ENCODE peak calls at places on chromosomes 6 and 20, in eight cellular contexts. One of them, this sample, is unnamed.

GRCh38 chr6:25660512-25660911 is 8.5 kb downstream of the SCGN start:
- DNase-seq in Caco-2: no peak
- DNase-seq in adipocyte: peak; percentile 29
- DNase-seq in IMR-90: peak; percentile 54
- DNase-seq in GM23248: peak; percentile 89
- DNase-seq in psoas muscle: no peak
- DNase-seq in MM.1S: no peak
- DNase-seq in keratinocyte: peak; percentile 70
- DNase-seq in this sample: no peak

GRCh38 chr6:37819802-37820712 is 530 bp downstream of the ZFAND3 start:
- DNase-seq in Caco-2: peak; percentile 44
- DNase-seq in adipocyte: peak; percentile 90
- DNase-seq in IMR-90: peak; percentile 65
- DNase-seq in GM23248: peak; percentile 86
- DNase-seq in psoas muscle: peak; percentile 68
- DNase-seq in MM.1S: peak; percentile 16
- DNase-seq in keratinocyte: no peak
- DNase-seq in this sample: peak; percentile 49

GRCh38 chr6:132714160-132714559 is 305 bp upstream of the VNN1 start:
- DNase-seq in Caco-2: no peak
- DNase-seq in adipocyte: no peak
- DNase-seq in IMR-90: no peak
- DNase-seq in GM23248: no peak
- DNase-seq in psoas muscle: no peak
- DNase-seq in MM.1S: no peak
- DNase-seq in keratinocyte: no peak
- DNase-seq in this sample: no peak

GRCh38 chr6:47733879-47734558 is 35.6 kb downstream of the ADGRF4 start:
- DNase-seq in Caco-2: no peak
- DNase-seq in adipocyte: peak; percentile 34
- DNase-seq in IMR-90: peak; percentile 4
- DNase-seq in GM23248: peak; percentile 4
- DNase-seq in psoas muscle: no peak
- DNase-seq in MM.1S: peak; percentile 27
- DNase-seq in keratinocyte: no peak
- DNase-seq in this sample: no peak

GRCh38 chr6:5205877-5206840 is 54.6 kb downstream of the LYRM4 start:
- DNase-seq in Caco-2: peak; percentile 69
- DNase-seq in adipocyte: no peak
- DNase-seq in IMR-90: peak; percentile 64
- DNase-seq in GM23248: peak; percentile 72
- DNase-seq in psoas muscle: peak; percentile 30
- DNase-seq in MM.1S: no peak
- DNase-seq in keratinocyte: no peak
- DNase-seq in this sample: peak; percentile 44

GRCh38 chr6:121260651-121261102 is 73.6 kb downstream of the TBC1D32 start:
- DNase-seq in Caco-2: no peak
- DNase-seq in adipocyte: peak; percentile 10
- DNase-seq in IMR-90: peak; percentile 35
- DNase-seq in GM23248: peak; percentile 24
- DNase-seq in psoas muscle: peak; percentile 21
- DNase-seq in MM.1S: no peak
- DNase-seq in keratinocyte: no peak
- DNase-seq in this sample: no peak

GRCh38 chr6:45073771-45074170 is 254.4 kb upstream of the RUNX2 start:
- DNase-seq in Caco-2: no peak
- DNase-seq in adipocyte: no peak
- DNase-seq in IMR-90: peak; percentile 7
- DNase-seq in GM23248: peak; percentile 35
- DNase-seq in psoas muscle: no peak
- DNase-seq in MM.1S: no peak
- DNase-seq in keratinocyte: no peak
- DNase-seq in this sample: no peak

GRCh38 chr6:5713519-5713918 is 293.2 kb downstream of the NRN1 start:
- DNase-seq in Caco-2: peak; percentile 75
- DNase-seq in adipocyte: no peak
- DNase-seq in IMR-90: no peak
- DNase-seq in GM23248: no peak
- DNase-seq in psoas muscle: no peak
- DNase-seq in MM.1S: no peak
- DNase-seq in keratinocyte: no peak
- DNase-seq in this sample: no peak

GRCh38 chr6:111985202-111985731 is 68.6 kb upstream of the CCN6 start:
- DNase-seq in Caco-2: peak; percentile 80
- DNase-seq in adipocyte: peak; percentile 63
- DNase-seq in IMR-90: peak; percentile 96
- DNase-seq in GM23248: peak; percentile 98
- DNase-seq in psoas muscle: no peak
- DNase-seq in MM.1S: no peak
- DNase-seq in keratinocyte: peak; percentile 77
- DNase-seq in this sample: no peak

GRCh38 chr20:23637282-23638221 is at the start of gene CST3:
- DNase-seq in Caco-2: peak; percentile 95
- DNase-seq in adipocyte: peak; percentile 95
- DNase-seq in IMR-90: peak; percentile 81
- DNase-seq in GM23248: peak; percentile 93
- DNase-seq in psoas muscle: peak; percentile 93
- DNase-seq in MM.1S: peak; percentile 70
- DNase-seq in keratinocyte: no peak
- DNase-seq in this sample: peak; percentile 95

GRCh38 chr6:129684323-129684884 is 25.6 kb downstream of the ARHGAP18 start:
- DNase-seq in Caco-2: no peak
- DNase-seq in adipocyte: no peak
- DNase-seq in IMR-90: no peak
- DNase-seq in GM23248: no peak
- DNase-seq in psoas muscle: no peak
- DNase-seq in MM.1S: no peak
- DNase-seq in keratinocyte: no peak
- DNase-seq in this sample: no peak
- H3K4me3 ChIP-seq in Caco-2: no peak overlapping the region
- H3K4me3 ChIP-seq in adipocyte: peak overlapping the region; percentile 63
- H3K4me3 ChIP-seq in IMR-90: no peak overlapping the region
- H3K4me3 ChIP-seq in GM23248: no peak overlapping the region
- H3K4me3 ChIP-seq in psoas muscle: peak overlapping the region; percentile 15
- H3K4me3 ChIP-seq in MM.1S: peak overlapping the region; percentile 15
- H3K4me3 ChIP-seq in keratinocyte: no peak overlapping the region
- H3K4me3 ChIP-seq in this sample: no peak overlapping the region

DNA sequence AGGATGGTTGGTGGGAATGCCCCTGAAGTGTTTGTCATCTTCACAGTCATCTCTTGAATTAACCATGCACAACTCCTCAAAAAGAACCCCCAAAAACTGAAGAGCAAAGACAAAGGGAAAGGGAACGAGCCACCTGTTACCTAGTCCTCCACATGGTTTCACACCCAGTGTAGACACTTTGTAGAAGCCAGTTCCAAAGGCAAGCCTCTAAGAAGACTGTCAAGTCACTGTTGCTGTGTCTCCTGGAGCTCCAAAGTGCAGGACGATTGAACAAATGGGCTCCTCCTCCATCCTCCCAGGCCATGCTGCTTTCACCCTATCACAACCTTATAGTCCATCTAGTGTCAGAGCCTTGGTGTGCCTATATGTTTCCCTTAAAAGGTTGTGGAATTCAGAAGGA is 277.6 kb upstream of the PRDM1 start:
- DNase-seq in Caco-2: no peak
- DNase-seq in adipocyte: no peak
- DNase-seq in IMR-90: no peak
- DNase-seq in GM23248: no peak
- DNase-seq in psoas muscle: no peak
- DNase-seq in MM.1S: no peak
- DNase-seq in keratinocyte: no peak
- DNase-seq in this sample: no peak
- H3K4me1 ChIP-seq in Caco-2: peaks cover 14% of the 10 kb centered on the region
- H3K4me1 ChIP-seq in adipocyte: peaks cover 36% of the 10 kb centered on the region
- H3K4me1 ChIP-seq in IMR-90: peaks cover 29% of the 10 kb centered on the region
- H3K4me1 ChIP-seq in GM23248: peaks cover 51% of the 10 kb centered on the region
- H3K4me1 ChIP-seq in psoas muscle: peaks cover 12% of the 10 kb centered on the region
- H3K4me1 ChIP-seq in MM.1S: peaks cover 21% of the 10 kb centered on the region
- H3K4me1 ChIP-seq in keratinocyte: peaks cover 43% of the 10 kb centered on the region
- H3K4me1 ChIP-seq in this sample: no peaks in the 10 kb centered on the region

GRCh38 chr20:51562334-51563140 is 20.0 kb upstream of the NFATC2 start:
- DNase-seq in Caco-2: peak; percentile 78
- DNase-seq in adipocyte: peak; percentile 91
- DNase-seq in IMR-90: peak; percentile 95
- DNase-seq in GM23248: peak; percentile 94
- DNase-seq in psoas muscle: peak; percentile 75
- DNase-seq in MM.1S: no peak
- DNase-seq in keratinocyte: no peak
- DNase-seq in this sample: peak; percentile 50
- H3K4me3 ChIP-seq in Caco-2: peak overlapping the region; percentile 36
- H3K4me3 ChIP-seq in adipocyte: peak overlapping the region; percentile 80
- H3K4me3 ChIP-seq in IMR-90: peak overlapping the region; percentile 54
- H3K4me3 ChIP-seq in GM23248: peak overlapping the region; percentile 81
- H3K4me3 ChIP-seq in psoas muscle: peak overlapping the region; percentile 67
- H3K4me3 ChIP-seq in MM.1S: no peak overlapping the region
- H3K4me3 ChIP-seq in keratinocyte: peak overlapping the region; percentile 54
- H3K4me3 ChIP-seq in this sample: peak overlapping the region; percentile 34

GRCh38 chr6:133890941-133891813 is 2.3 kb downstream of the TCF21 start:
- DNase-seq in Caco-2: no peak
- DNase-seq in adipocyte: peak; percentile 68
- DNase-seq in IMR-90: peak; percentile 39
- DNase-seq in GM23248: peak; percentile 51
- DNase-seq in psoas muscle: peak; percentile 34
- DNase-seq in MM.1S: peak; percentile 8
- DNase-seq in keratinocyte: no peak
- DNase-seq in this sample: no peak
- H3K4me1 ChIP-seq in Caco-2: peaks cover 6% of the 10 kb centered on the region
- H3K4me1 ChIP-seq in adipocyte: peaks cover 22% of the 10 kb centered on the region
- H3K4me1 ChIP-seq in IMR-90: peaks cover 13% of the 10 kb centered on the region
- H3K4me1 ChIP-seq in GM23248: no peaks in the 10 kb centered on the region
- H3K4me1 ChIP-seq in psoas muscle: peaks cover 12% of the 10 kb centered on the region
- H3K4me1 ChIP-seq in MM.1S: no peaks in the 10 kb centered on the region
- H3K4me1 ChIP-seq in keratinocyte: no peaks in the 10 kb centered on the region
- H3K4me1 ChIP-seq in this sample: no peaks in the 10 kb centered on the region

GRCh38 chr6:167827588-167828324 is 1.0 kb downstream of the AFDN start:
- DNase-seq in Caco-2: peak; percentile 69
- DNase-seq in adipocyte: peak; percentile 71
- DNase-seq in IMR-90: peak; percentile 18
- DNase-seq in GM23248: peak; percentile 76
- DNase-seq in psoas muscle: peak; percentile 30
- DNase-seq in MM.1S: peak; percentile 48
- DNase-seq in keratinocyte: no peak
- DNase-seq in this sample: peak; percentile 45

GRCh38 chr6:167831281-167831680 is 4.6 kb downstream of the AFDN start:
- DNase-seq in Caco-2: no peak
- DNase-seq in adipocyte: no peak
- DNase-seq in IMR-90: peak; percentile 25
- DNase-seq in GM23248: no peak
- DNase-seq in psoas muscle: no peak
- DNase-seq in MM.1S: no peak
- DNase-seq in keratinocyte: no peak
- DNase-seq in this sample: no peak

GRCh38 chr6:167828325-167828956 is 1.7 kb downstream of the AFDN start:
- DNase-seq in Caco-2: no peak
- DNase-seq in adipocyte: no peak
- DNase-seq in IMR-90: no peak
- DNase-seq in GM23248: no peak
- DNase-seq in psoas muscle: no peak
- DNase-seq in MM.1S: no peak
- DNase-seq in keratinocyte: no peak
- DNase-seq in this sample: no peak

GRCh38 chr6:167827062-167827587 is 414 bp downstream of the AFDN start:
- DNase-seq in Caco-2: peak; percentile 62
- DNase-seq in adipocyte: no peak
- DNase-seq in IMR-90: no peak
- DNase-seq in GM23248: peak; percentile 72
- DNase-seq in psoas muscle: no peak
- DNase-seq in MM.1S: no peak
- DNase-seq in keratinocyte: no peak
- DNase-seq in this sample: no peak

DNA sequence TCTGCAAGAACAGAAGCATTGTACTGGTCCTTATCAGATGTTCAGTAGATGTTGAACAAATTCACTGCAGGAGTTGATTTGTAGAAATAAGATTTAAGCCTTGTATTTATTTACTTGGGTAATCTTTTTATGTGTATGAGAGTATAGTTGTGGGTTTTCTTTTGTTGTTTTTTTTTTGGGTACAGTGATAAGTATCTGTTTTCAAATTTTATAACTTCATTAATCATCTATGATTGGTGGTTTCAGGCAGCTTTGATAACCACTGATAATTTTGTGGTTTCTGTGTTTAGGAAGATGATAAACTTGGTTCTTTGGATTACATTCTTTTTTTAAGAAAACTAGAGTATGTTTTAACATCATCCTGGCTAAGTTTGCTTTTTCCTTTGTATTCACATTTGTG is 2.8 kb downstream of the AFDN start:
- DNase-seq in Caco-2: no peak
- DNase-seq in adipocyte: no peak
- DNase-seq in IMR-90: no peak
- DNase-seq in GM23248: no peak
- DNase-seq in psoas muscle: no peak
- DNase-seq in MM.1S: no peak
- DNase-seq in keratinocyte: no peak
- DNase-seq in this sample: no peak
- H3K4me3 ChIP-seq in Caco-2: no peak overlapping the region
- H3K4me3 ChIP-seq in adipocyte: no peak overlapping the region
- H3K4me3 ChIP-seq in IMR-90: no peak overlapping the region
- H3K4me3 ChIP-seq in GM23248: no peak overlapping the region
- H3K4me3 ChIP-seq in psoas muscle: no peak overlapping the region
- H3K4me3 ChIP-seq in MM.1S: no peak overlapping the region
- H3K4me3 ChIP-seq in keratinocyte: no peak overlapping the region
- H3K4me3 ChIP-seq in this sample: no peak overlapping the region

DNA sequence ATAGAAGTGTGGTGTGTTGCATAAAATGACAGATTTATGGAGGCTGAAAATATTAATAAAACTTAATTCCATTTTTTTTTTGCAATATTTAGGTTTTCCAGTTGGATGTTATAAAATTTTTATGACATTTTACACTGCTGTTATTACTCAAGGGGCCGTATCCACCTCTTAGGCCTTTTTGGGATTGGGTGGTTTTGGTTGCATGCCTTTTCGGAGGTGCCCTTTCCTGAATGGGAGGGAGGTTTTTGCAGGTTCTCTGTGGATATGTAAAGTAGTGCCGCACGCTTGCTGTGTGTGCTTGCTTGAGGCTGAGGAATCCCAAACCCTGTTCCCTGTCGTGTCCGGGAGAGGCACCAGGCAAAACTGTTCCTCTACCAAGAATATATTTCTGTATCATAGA is 6.8 kb downstream of the ARID1B start:
- DNase-seq in Caco-2: no peak
- DNase-seq in adipocyte: no peak
- DNase-seq in IMR-90: no peak
- DNase-seq in GM23248: no peak
- DNase-seq in psoas muscle: no peak
- DNase-seq in MM.1S: no peak
- DNase-seq in keratinocyte: no peak
- DNase-seq in this sample: no peak
- H3K4me1 ChIP-seq in Caco-2: peaks cover 10% of the 10 kb centered on the region
- H3K4me1 ChIP-seq in adipocyte: peaks cover 41% of the 10 kb centered on the region
- H3K4me1 ChIP-seq in IMR-90: peaks cover 7% of the 10 kb centered on the region
- H3K4me1 ChIP-seq in GM23248: peaks cover 32% of the 10 kb centered on the region
- H3K4me1 ChIP-seq in psoas muscle: peaks cover 63% of the 10 kb centered on the region
- H3K4me1 ChIP-seq in MM.1S: no peaks in the 10 kb centered on the region
- H3K4me1 ChIP-seq in keratinocyte: peaks cover 19% of the 10 kb centered on the region
- H3K4me1 ChIP-seq in this sample: peaks cover 23% of the 10 kb centered on the region

GRCh38 chr6:30915591-30915946 is 1.5 kb downstream of the VARS2 start:
- DNase-seq in Caco-2: no peak
- DNase-seq in adipocyte: peak; percentile 86
- DNase-seq in IMR-90: peak; percentile 71
- DNase-seq in GM23248: peak; percentile 77
- DNase-seq in psoas muscle: no peak
- DNase-seq in MM.1S: peak; percentile 51
- DNase-seq in keratinocyte: no peak
- DNase-seq in this sample: peak; percentile 75
- H3K4me3 ChIP-seq in Caco-2: no peak overlapping the region
- H3K4me3 ChIP-seq in adipocyte: no peak overlapping the region
- H3K4me3 ChIP-seq in IMR-90: no peak overlapping the region
- H3K4me3 ChIP-seq in GM23248: no peak overlapping the region
- H3K4me3 ChIP-seq in psoas muscle: peak overlapping the region; percentile 75
- H3K4me3 ChIP-seq in MM.1S: no peak overlapping the region
- H3K4me3 ChIP-seq in keratinocyte: no peak overlapping the region
- H3K4me3 ChIP-seq in this sample: no peak overlapping the region

This sample was measured in HAP-1.